ENCODE peak calls at places on chromosomes 3 and 15, in seven cellular contexts. Q is body of pancreas, O is ovary, F is colonic mucosa, C is psoas muscle, K is K562, A is A549. Z is an unnamed sample. For H3K9me3 and H3K4me1, the result is how much of the 10 kb centered on the place peaks cover.

GRCh38 chr15:87403973-87404372 is 852.6 kb downstream of the NTRK3 start:
- DNase-seq in Q (no peak), O (no peak), F (no peak), C (no peak), K (no peak), A (no peak), Z (no peak)

GRCh38 chr3:3366391-3366790 is 186.9 kb upstream of the CRBN start:
- DNase-seq in Q (no peak), O (no peak), F (no peak), C (no peak), K (no peak), A (no peak), Z (no peak)

GRCh38 chr3:161266731-161267150 is 45.6 kb downstream of the NMD3 start:
- DNase-seq in Q (no peak), O (no peak), F (no peak), C (no peak), K (no peak), A (peak), Z (no peak)

GRCh38 chr15:26929588-26929987 is 41.4 kb upstream of the GABRG3 start:
- DNase-seq in Q (no peak), O (no peak), F (no peak), C (no peak), K (no peak), A (no peak), Z (no peak)

GRCh38 chr15:55526559-55527036 is 18.6 kb upstream of the DNAAF4 start:
- DNase-seq in Q (peak), O (no peak), F (no peak), C (no peak), K (peak), A (peak), Z (no peak)

GRCh38 chr3:138331143-138331894 is 1.7 kb upstream of the NME9 start:
- DNase-seq in Q (no peak), O (no peak), F (no peak), C (peak), K (no peak), A (peak), Z (no peak)

GRCh38 chr15:59335197-59335786 is 37.4 kb downstream of the MYO1E start:
- DNase-seq in Q (no peak), O (no peak), F (no peak), C (no peak), K (no peak), A (no peak), Z (no peak)

GRCh38 chr15:96887730-96888129 is 557.2 kb downstream of the NR2F2 start:
- DNase-seq in Q (no peak), O (no peak), F (no peak), C (no peak), K (no peak), A (no peak), Z (no peak)

GRCh38 chr3:111331912-111332311 is 210.1 kb upstream of the CD96 start:
- DNase-seq in Q (no peak), O (no peak), F (no peak), C (no peak), K (no peak), A (no peak), Z (no peak)

GRCh38 chr3:13709706-13710105 is 160.8 kb downstream of the FBLN2 start:
- DNase-seq in Q (no peak), O (peak), F (peak), C (no peak), K (no peak), A (no peak), Z (no peak)

GRCh38 chr3:45496550-45496949 is 98.0 kb upstream of the LIMD1 start:
- DNase-seq in Q (no peak), O (peak), F (no peak), C (peak), K (no peak), A (no peak), Z (no peak)

GRCh38 chr3:64627042-64627441 is 60.8 kb downstream of the ADAMTS9 start:
- DNase-seq in Q (no peak), O (no peak), F (no peak), C (no peak), K (no peak), A (no peak), Z (no peak)

GRCh38 chr3:129695203-129695602 is 88.7 kb upstream of the PLXND1 start:
- DNase-seq in Q (no peak), O (no peak), F (no peak), C (no peak), K (no peak), A (no peak), Z (no peak)

GRCh38 chr15:64856429-64857145 is 14.9 kb downstream of the PLEKHO2 start:
- DNase-seq in Q (no peak), O (peak), F (no peak), C (peak), K (no peak), A (peak), Z (no peak)

GRCh38 chr15:41286665-41287333 is 45.6 kb downstream of the OIP5 start:
- DNase-seq in Q (no peak), O (no peak), F (no peak), C (no peak), K (no peak), A (no peak), Z (no peak)

GRCh38 chr15:40046721-40047412 is 7.9 kb upstream of the SRP14 start:
- DNase-seq in Q (no peak), O (no peak), F (no peak), C (no peak), K (no peak), A (peak), Z (no peak)

GRCh38 chr3:46812237-46812791 is 50.9 kb downstream of the MYL3 start:
- DNase-seq in Q (peak), O (peak), F (peak), C (peak), K (peak), A (peak), Z (peak)

GRCh38 chr3:46702246-46703012 is 1.2 kb downstream of the TMIE start:
- DNase-seq in Q (no peak), O (no peak), F (no peak), C (peak), K (no peak), A (no peak), Z (peak)

GRCh38 chr3:175898194-175898593 is 1039.1 kb downstream of the NAALADL2 start:
- DNase-seq in Q (no peak), O (no peak), F (no peak), C (no peak), K (no peak), A (no peak), Z (no peak)

GRCh38 chr3:182618981-182619591 is 174.2 kb upstream of the ATP11B start:
- DNase-seq in Q (no peak), O (no peak), F (no peak), C (no peak), K (no peak), A (no peak), Z (no peak)

GRCh38 chr15:52257734-52258062 is 37.9 kb downstream of the MYO5C start:
- DNase-seq in Q (no peak), O (no peak), F (no peak), C (peak), K (no peak), A (no peak), Z (no peak)

GRCh38 chr3:124407260-124407659 is 323.0 kb upstream of the UMPS start:
- DNase-seq in Q (no peak), O (no peak), F (no peak), C (no peak), K (no peak), A (no peak), Z (no peak)

GRCh38 chr3:43817825-43818224 is 127.1 kb downstream of the ABHD5 start:
- DNase-seq in Q (no peak), O (no peak), F (no peak), C (no peak), K (no peak), A (no peak), Z (no peak)

GRCh38 chr15:53586815-53587214 is 172.6 kb downstream of the WDR72 start:
- DNase-seq in Q (peak), O (no peak), F (peak), C (no peak), K (peak), A (peak), Z (peak)

GRCh38 chr3:11619461-11619860 is 24.3 kb downstream of the VGLL4 start:
- DNase-seq in Q (no peak), O (no peak), F (no peak), C (no peak), K (no peak), A (no peak), Z (no peak)

DNA sequence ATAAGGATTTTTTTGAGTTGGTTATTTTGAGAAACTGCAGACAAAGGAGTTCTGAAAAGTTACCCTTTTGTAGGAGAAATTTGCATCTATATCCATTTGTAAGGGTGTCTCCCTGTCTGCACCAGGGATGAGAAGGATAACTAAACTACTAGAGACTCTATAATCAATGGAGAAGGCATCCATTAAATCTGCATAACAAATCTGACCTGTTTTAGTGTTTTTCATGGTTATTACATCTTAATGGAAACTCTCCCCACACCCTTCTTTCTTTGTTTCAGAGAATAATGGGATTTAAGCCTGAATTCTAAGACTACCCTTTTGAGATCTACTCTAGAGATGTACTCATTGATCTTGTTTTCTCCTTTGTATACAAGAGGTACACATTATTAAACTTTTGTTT is 82.0 kb upstream of the DAZL start:
- DNase-seq in Q (no peak), O (no peak), F (no peak), C (no peak), K (no peak), A (no peak), Z (no peak)
- H3K27ac ChIP-seq in Q (no peak), O (no peak), F (no peak), C (no peak), K (no peak), A (no peak), Z (no peak)

DNA sequence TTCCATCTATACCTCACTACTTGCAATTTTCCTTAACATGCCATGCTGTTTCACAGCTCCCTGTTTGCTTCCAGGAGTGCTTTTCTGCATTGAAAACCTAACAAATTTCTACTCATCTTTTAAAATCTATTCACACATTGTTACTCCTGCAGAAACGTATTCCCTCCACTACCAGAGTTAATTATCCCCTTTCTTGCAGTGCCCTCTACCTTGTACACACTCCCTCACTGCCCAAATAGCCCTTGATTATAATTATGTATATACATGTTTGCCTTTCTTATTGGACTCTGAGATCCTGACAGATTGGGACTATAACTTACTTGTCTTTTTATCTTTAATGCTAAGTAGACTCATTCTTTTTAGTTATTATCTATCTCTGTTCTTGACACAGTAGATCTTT is 325.0 kb downstream of the OXSM start:
- DNase-seq in Q (no peak), O (no peak), F (no peak), C (no peak), K (no peak), A (no peak), Z (no peak)
- H3K9me3 ChIP-seq in Q (under half), O (under half), F (under half), C (under half), K (under half), A (under half), Z (under half)

DNA sequence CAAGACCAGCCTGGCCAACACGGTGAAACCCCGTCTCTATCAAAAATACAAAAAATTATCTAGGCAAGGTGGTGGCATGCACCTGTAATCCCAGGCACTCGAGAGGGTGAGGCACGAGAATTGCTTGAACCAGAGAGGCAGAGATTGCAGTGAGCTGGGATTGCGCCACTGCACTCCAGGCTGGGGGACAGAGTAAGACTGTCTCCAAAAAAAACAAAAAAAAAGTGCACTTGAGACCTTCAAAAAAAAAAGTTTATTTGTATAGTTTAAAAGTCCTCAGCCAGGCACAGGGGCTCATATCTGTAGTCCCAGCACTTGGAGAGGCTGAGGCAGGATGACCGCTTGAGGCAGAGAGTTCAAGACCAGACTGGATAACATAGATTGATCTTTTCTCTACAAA is 2.1 kb downstream of the PBRM1 start:
- DNase-seq in Q (no peak), O (no peak), F (no peak), C (no peak), K (no peak), A (no peak), Z (peak)
- H3K4me1 ChIP-seq in Q (half or more), O (under half), F (under half), C (under half), K (under half), A (under half), Z (half or more)

DNA sequence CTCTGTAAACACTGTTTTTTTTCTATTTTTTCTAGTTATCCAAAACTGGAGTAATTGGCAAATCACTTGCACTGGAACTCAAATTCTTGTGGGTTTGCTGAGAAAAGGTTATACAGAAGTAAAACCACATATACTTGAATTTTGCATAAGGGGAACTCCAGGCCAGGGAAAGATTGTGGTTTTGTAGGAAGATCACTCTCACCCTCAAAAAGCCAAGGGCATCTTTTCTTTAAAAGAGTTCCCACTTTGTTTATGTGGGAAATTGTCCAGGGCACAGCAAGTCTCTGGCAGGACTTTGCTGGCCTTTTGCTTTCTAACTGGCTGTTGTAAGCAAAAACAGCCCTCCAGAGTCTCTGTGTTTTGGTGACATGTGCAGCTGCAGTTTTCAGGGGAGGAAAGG is 340.3 kb upstream of the RBMS3 start:
- DNase-seq in Q (no peak), O (peak), F (peak), C (no peak), K (no peak), A (no peak), Z (no peak)
- H3K27ac ChIP-seq in Q (no peak), O (peak), F (no peak), C (no peak), K (no peak), A (no peak), Z (peak)

GRCh38 chr15:43361313-43361903 is 9.4 kb downstream of the ZSCAN29 start:
- DNase-seq in Q (no peak), O (no peak), F (no peak), C (no peak), K (no peak), A (no peak), Z (no peak)

DNA sequence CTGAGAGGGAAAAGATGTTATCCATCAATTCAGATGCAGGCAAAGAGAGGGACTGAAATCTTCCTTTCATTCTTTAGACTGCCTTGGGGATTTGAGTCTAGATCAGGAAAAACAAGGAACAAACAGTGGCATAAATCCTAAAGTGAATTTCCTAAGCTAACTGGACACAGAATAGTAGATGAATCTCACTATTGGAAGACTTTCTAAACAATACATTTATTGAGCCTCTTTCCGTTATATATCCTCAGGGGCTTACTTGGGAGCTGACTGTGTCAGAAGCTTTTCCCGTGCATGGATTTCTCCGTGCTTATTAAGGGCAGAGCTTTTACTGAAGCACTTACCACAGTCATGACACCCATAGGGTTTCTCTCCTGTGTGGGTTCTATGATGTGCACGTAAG is 10.0 kb downstream of the ZSCAN29 start:
- DNase-seq in Q (no peak), O (no peak), F (no peak), C (no peak), K (no peak), A (no peak), Z (no peak)
- H3K9me3 ChIP-seq in Q (under half), O (under half), F (under half), C (half or more), K (under half), A (half or more), Z (half or more)

GRCh38 chr3:31248619-31248992 is 284.1 kb upstream of the STT3B start:
- DNase-seq in Q (no peak), O (no peak), F (no peak), C (no peak), K (no peak), A (no peak), Z (no peak)
- H3K4me1 ChIP-seq in Q (under half), O (under half), F (under half), C (under half), K (under half), A (under half), Z (under half)

DNA sequence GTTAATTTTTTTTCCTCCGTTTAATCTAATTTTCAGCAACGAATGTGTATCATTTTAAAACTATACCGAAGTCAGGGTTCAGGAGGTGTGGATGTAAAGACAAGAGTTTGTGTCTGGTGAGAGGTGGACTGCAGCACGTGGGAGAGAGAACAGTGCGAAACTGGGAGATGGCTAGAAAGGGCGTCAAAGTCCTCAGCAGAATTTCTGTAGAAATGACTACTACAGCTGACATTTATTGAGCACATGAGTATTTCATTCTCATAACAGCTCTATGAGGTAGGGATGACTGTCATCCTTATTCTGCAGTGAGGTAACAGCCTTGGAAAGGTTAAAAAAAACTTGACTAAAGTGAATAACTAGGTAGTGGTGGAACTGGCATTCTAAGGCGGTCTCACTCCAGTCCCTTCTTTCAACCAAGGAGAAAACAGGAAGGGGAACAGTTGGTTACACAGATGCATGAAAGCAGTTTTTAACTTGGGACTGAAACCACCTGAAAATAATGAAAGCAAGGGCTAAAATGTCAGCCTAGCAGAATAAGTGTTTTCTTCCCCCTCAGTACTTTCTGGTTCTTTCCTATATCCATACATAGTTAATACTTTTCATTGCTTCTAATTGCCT is 611 bp upstream of the AVEN start:
- DNase-seq in Q (no peak), O (no peak), F (no peak), C (no peak), K (no peak), A (no peak), Z (no peak)
- H3K27ac ChIP-seq in Q (no peak), O (peak), F (peak), C (peak), K (no peak), A (peak), Z (peak)

DNA sequence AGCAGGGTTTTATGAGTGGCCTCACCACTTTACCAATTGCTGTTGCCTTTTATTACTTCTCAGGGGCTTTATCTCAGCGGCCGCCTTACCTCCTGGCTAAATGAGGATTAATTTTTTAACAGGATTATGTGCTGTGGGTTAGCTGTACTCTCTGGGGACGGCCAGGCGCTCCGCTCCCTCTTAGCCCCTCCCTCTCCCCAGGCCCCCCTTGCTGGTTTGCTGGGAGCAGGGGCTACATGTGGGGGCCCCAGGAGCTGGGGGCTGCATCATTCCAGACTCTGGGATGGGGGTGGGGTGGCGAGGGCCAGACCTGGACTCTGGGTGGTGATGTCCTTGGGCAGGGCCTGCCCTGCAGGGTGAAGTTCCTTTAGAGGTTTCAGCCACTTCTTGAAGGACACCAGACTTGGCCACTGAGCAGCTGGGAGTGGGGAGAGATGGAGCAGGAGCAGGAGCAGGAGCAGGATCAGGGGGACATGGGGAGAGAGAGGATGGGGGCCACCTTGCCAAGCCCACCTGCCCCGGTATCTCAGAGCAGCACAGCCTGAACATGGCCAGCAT is 196.1 kb downstream of the GOLGA6L6 start:
- DNase-seq in Q (no peak), O (no peak), F (no peak), C (peak), K (peak), A (peak), Z (peak)
- H3K9me3 ChIP-seq in Q (under half), O (under half), F (under half), C (under half), K (under half), A (half or more), Z (under half)

Z was measured in lower lobe of right lung.